ENCODE peak calls at places on chromosomes 7 and 10, in five cellular contexts. One of them, this sample, is unnamed.

GRCh38 chr7:92782855-92783254 is 53.5 kb downstream of the CDK6 start:
- DNase-seq in IMR-90: no peak
- DNase-seq in heart right ventricle: no peak
- DNase-seq in A549: no peak
- DNase-seq in adrenal gland: no peak
- DNase-seq in this sample: no peak

GRCh38 chr7:112286294-112287086 is 80.0 kb downstream of the ZNF277 start:
- DNase-seq in IMR-90: no peak
- DNase-seq in heart right ventricle: no peak
- DNase-seq in A549: no peak
- DNase-seq in adrenal gland: no peak
- DNase-seq in this sample: no peak

GRCh38 chr10:133364645-133365431 is 7.0 kb upstream of the FUOM start:
- DNase-seq in IMR-90: no peak
- DNase-seq in heart right ventricle: no peak
- DNase-seq in A549: no peak
- DNase-seq in adrenal gland: no peak
- DNase-seq in this sample: peak; percentile 59

GRCh38 chr10:119693262-119693957 is 32.4 kb upstream of the INPP5F start:
- DNase-seq in IMR-90: no peak
- DNase-seq in heart right ventricle: no peak
- DNase-seq in A549: no peak
- DNase-seq in adrenal gland: no peak
- DNase-seq in this sample: no peak

GRCh38 chr7:75723444-75723843 is 15.3 kb downstream of the HIP1 start:
- DNase-seq in IMR-90: no peak
- DNase-seq in heart right ventricle: no peak
- DNase-seq in A549: no peak
- DNase-seq in adrenal gland: no peak
- DNase-seq in this sample: no peak

GRCh38 chr7:21064698-21065648 is 278.3 kb upstream of the SP8 start:
- DNase-seq in IMR-90: no peak
- DNase-seq in heart right ventricle: no peak
- DNase-seq in A549: peak; percentile 28
- DNase-seq in adrenal gland: no peak
- DNase-seq in this sample: no peak

GRCh38 chr7:69182596-69183467 is 415.4 kb upstream of the AUTS2 start:
- DNase-seq in IMR-90: no peak
- DNase-seq in heart right ventricle: no peak
- DNase-seq in A549: no peak
- DNase-seq in adrenal gland: no peak
- DNase-seq in this sample: no peak

GRCh38 chr10:91410638-91411367 is 659 bp downstream of the HECTD2 start:
- DNase-seq in IMR-90: peak; percentile 63
- DNase-seq in heart right ventricle: peak; percentile 20
- DNase-seq in A549: no peak
- DNase-seq in adrenal gland: peak; percentile 65
- DNase-seq in this sample: no peak

GRCh38 chr10:106897631-106898161 is 266.8 kb downstream of the SORCS1 start:
- DNase-seq in IMR-90: no peak
- DNase-seq in heart right ventricle: no peak
- DNase-seq in A549: no peak
- DNase-seq in adrenal gland: no peak
- DNase-seq in this sample: peak; percentile 26

GRCh38 chr7:134480730-134481129 is 21.8 kb upstream of the AKR1B1 start:
- DNase-seq in IMR-90: peak; percentile 35
- DNase-seq in heart right ventricle: no peak
- DNase-seq in A549: peak; percentile 59
- DNase-seq in adrenal gland: peak; percentile 85
- DNase-seq in this sample: no peak

GRCh38 chr10:20743935-20744334 is 153.2 kb downstream of the NEBL start:
- DNase-seq in IMR-90: no peak
- DNase-seq in heart right ventricle: no peak
- DNase-seq in A549: no peak
- DNase-seq in adrenal gland: no peak
- DNase-seq in this sample: no peak

GRCh38 chr7:600935-601334 is 81.3 kb upstream of the PDGFA start:
- DNase-seq in IMR-90: no peak
- DNase-seq in heart right ventricle: no peak
- DNase-seq in A549: no peak
- DNase-seq in adrenal gland: no peak
- DNase-seq in this sample: no peak

GRCh38 chr10:124696446-124697392 is 47.5 kb downstream of the FAM53B start:
- DNase-seq in IMR-90: no peak
- DNase-seq in heart right ventricle: no peak
- DNase-seq in A549: no peak
- DNase-seq in adrenal gland: no peak
- DNase-seq in this sample: no peak

GRCh38 chr10:46231087-46231486 is 55.7 kb upstream of the ANTXRL start:
- DNase-seq in IMR-90: no peak
- DNase-seq in heart right ventricle: peak; percentile 0
- DNase-seq in A549: no peak
- DNase-seq in adrenal gland: peak; percentile 9
- DNase-seq in this sample: peak; percentile 20

GRCh38 chr10:89274928-89275327 is 23.4 kb upstream of the LIPA start:
- DNase-seq in IMR-90: no peak
- DNase-seq in heart right ventricle: no peak
- DNase-seq in A549: no peak
- DNase-seq in adrenal gland: no peak
- DNase-seq in this sample: no peak

GRCh38 chr7:53094191-53094590 is 58.8 kb downstream of the POM121L12 start:
- DNase-seq in IMR-90: no peak
- DNase-seq in heart right ventricle: no peak
- DNase-seq in A549: no peak
- DNase-seq in adrenal gland: no peak
- DNase-seq in this sample: no peak

GRCh38 chr10:3902809-3903410 is 117.9 kb upstream of the KLF6 start:
- DNase-seq in IMR-90: peak; percentile 61
- DNase-seq in heart right ventricle: no peak
- DNase-seq in A549: no peak
- DNase-seq in adrenal gland: no peak
- DNase-seq in this sample: no peak

GRCh38 chr7:69617364-69617763 is 19.1 kb downstream of the AUTS2 start:
- DNase-seq in IMR-90: no peak
- DNase-seq in heart right ventricle: no peak
- DNase-seq in A549: no peak
- DNase-seq in adrenal gland: no peak
- DNase-seq in this sample: no peak

GRCh38 chr10:104441601-104442000 is 88.0 kb downstream of the CFAP58 start:
- DNase-seq in IMR-90: peak; percentile 93
- DNase-seq in heart right ventricle: no peak
- DNase-seq in A549: peak; percentile 8
- DNase-seq in adrenal gland: no peak
- DNase-seq in this sample: no peak

GRCh38 chr7:43220250-43220649 is 107.8 kb downstream of the HECW1 start:
- DNase-seq in IMR-90: peak; percentile 95
- DNase-seq in heart right ventricle: no peak
- DNase-seq in A549: no peak
- DNase-seq in adrenal gland: no peak
- DNase-seq in this sample: no peak

GRCh38 chr7:99392659-99393362 is 15.6 kb downstream of the PDAP1 start:
- DNase-seq in IMR-90: no peak
- DNase-seq in heart right ventricle: peak; percentile 80
- DNase-seq in A549: no peak
- DNase-seq in adrenal gland: peak; percentile 94
- DNase-seq in this sample: peak; percentile 81

GRCh38 chr7:92246363-92247101 is 758 bp downstream of the ANKIB1 start:
- DNase-seq in IMR-90: peak; percentile 18
- DNase-seq in heart right ventricle: no peak
- DNase-seq in A549: peak; percentile 14
- DNase-seq in adrenal gland: peak; percentile 62
- DNase-seq in this sample: no peak

GRCh38 chr10:1550616-1551015 is 186.7 kb downstream of the ADARB2 start:
- DNase-seq in IMR-90: no peak
- DNase-seq in heart right ventricle: no peak
- DNase-seq in A549: no peak
- DNase-seq in adrenal gland: no peak
- DNase-seq in this sample: no peak

GRCh38 chr10:44799971-44800370 is 111.2 kb upstream of the TMEM72 start:
- DNase-seq in IMR-90: no peak
- DNase-seq in heart right ventricle: no peak
- DNase-seq in A549: no peak
- DNase-seq in adrenal gland: no peak
- DNase-seq in this sample: no peak

GRCh38 chr7:117208257-117208656 is 114.6 kb downstream of the WNT2 start:
- DNase-seq in IMR-90: no peak
- DNase-seq in heart right ventricle: no peak
- DNase-seq in A549: no peak
- DNase-seq in adrenal gland: no peak
- DNase-seq in this sample: no peak

GRCh38 chr7:77657427-77658331 is 38.6 kb upstream of the RSBN1L start:
- DNase-seq in IMR-90: peak; percentile 43
- DNase-seq in heart right ventricle: no peak
- DNase-seq in A549: peak; percentile 46
- DNase-seq in adrenal gland: peak; percentile 27
- DNase-seq in this sample: no peak

GRCh38 chr10:79158402-79159097 is 89.8 kb downstream of the ZMIZ1 start:
- DNase-seq in IMR-90: no peak
- DNase-seq in heart right ventricle: no peak
- DNase-seq in A549: no peak
- DNase-seq in adrenal gland: no peak
- DNase-seq in this sample: no peak
- H3K27ac ChIP-seq in IMR-90: peak overlapping the region; percentile 93
- H3K27ac ChIP-seq in heart right ventricle: peak overlapping the region; percentile 92
- H3K27ac ChIP-seq in A549: peak overlapping the region; percentile 99
- H3K27ac ChIP-seq in adrenal gland: no peak overlapping the region
- H3K27ac ChIP-seq in this sample: peak overlapping the region; percentile 46

GRCh38 chr10:74227697-74228424 is 76.8 kb downstream of the ADK start:
- DNase-seq in IMR-90: peak; percentile 62
- DNase-seq in heart right ventricle: no peak
- DNase-seq in A549: peak; percentile 28
- DNase-seq in adrenal gland: no peak
- DNase-seq in this sample: no peak

DNA sequence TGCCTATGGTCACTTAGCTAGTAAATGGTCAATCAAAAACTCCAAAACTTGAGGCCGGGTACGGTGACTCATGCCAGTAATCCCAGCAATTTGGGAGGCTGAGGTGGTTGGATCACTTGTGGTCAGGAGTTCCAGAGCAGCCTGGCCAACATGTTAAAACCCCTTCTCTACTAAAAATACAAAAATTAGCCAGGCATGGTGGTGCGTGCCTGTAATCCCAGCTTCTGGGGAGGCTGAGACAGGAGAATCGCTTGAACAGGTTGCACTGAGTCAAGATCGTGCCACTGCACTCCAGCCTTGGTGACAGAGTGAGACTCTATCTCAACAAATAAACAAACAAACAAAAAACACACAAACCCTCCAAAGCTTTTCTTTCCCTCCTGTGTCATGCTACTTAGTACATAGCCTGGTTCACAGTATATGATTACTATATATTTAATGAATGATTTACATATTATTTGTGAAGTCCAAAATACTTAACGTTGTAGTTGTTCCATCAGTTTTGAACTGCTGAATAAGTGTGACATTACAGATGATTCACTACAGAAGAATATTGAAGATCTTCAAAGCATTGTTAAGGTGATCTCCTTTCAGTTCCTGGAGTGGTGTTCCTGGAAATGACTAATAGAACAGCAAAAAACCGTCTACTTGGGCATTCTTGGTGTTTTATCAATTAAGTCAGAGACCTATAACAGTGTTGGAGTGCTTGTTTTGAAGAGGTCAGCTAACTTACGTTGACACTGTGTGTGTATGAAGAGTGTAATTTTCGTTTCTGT is 72.9 kb downstream of the ADK start:
- DNase-seq in IMR-90: peak; percentile 58
- DNase-seq in heart right ventricle: no peak
- DNase-seq in A549: peak; percentile 68
- DNase-seq in adrenal gland: no peak
- DNase-seq in this sample: no peak
- H3K4me3 ChIP-seq in IMR-90: no peak overlapping the region
- H3K4me3 ChIP-seq in heart right ventricle: no peak overlapping the region
- H3K4me3 ChIP-seq in A549: peak overlapping the region; percentile 15
- H3K4me3 ChIP-seq in adrenal gland: no peak overlapping the region
- H3K4me3 ChIP-seq in this sample: no peak overlapping the region

GRCh38 chr7:87021285-87021684 is 38.2 kb downstream of the ELAPOR2 start:
- DNase-seq in IMR-90: no peak
- DNase-seq in heart right ventricle: no peak
- DNase-seq in A549: no peak
- DNase-seq in adrenal gland: no peak
- DNase-seq in this sample: no peak
- H3K27ac ChIP-seq in IMR-90: no peak overlapping the region
- H3K27ac ChIP-seq in heart right ventricle: no peak overlapping the region
- H3K27ac ChIP-seq in A549: no peak overlapping the region
- H3K27ac ChIP-seq in adrenal gland: no peak overlapping the region
- H3K27ac ChIP-seq in this sample: no peak overlapping the region

DNA sequence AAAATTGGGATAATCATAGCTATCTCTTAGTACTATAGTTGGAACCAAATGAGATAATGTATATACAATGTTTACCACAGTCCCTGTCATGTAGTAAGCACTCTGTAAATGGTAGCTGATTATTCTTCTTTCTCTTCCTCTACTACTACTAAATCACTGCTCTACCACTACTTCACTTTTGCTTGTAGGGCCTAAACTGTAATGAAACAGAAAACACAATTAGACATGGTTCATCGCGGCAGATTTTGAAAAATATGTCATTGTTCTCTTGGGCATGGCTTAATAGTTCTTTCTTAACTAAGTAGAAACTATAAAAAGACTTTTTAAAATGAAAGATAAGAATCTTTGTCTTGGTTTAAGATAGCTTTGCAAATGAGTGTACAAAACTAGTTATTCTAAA is 34.9 kb downstream of the R3HCC1L start:
- DNase-seq in IMR-90: no peak
- DNase-seq in heart right ventricle: no peak
- DNase-seq in A549: no peak
- DNase-seq in adrenal gland: no peak
- DNase-seq in this sample: no peak
- H3K4me3 ChIP-seq in IMR-90: no peak overlapping the region
- H3K4me3 ChIP-seq in heart right ventricle: no peak overlapping the region
- H3K4me3 ChIP-seq in A549: no peak overlapping the region
- H3K4me3 ChIP-seq in adrenal gland: no peak overlapping the region
- H3K4me3 ChIP-seq in this sample: no peak overlapping the region

DNA sequence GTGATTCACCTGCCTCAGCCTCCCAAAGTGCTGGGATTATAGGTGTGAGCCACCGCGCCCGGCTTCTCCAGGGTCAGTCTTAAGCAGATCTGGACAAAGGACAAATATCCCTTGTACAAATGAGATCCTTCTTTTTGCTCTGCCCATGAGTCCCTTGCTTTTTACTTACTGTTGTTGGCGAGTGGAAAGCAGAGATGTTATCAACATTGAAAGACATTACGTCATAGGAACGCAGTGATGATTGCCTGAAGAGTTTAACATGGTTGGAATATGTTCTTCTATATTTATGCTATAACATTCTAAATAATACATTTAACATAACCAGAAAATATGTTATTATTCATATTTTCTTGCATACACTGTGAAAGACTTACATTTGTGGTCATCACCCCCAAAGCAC is 644.3 kb upstream of the LRRN3 start:
- DNase-seq in IMR-90: no peak
- DNase-seq in heart right ventricle: no peak
- DNase-seq in A549: no peak
- DNase-seq in adrenal gland: no peak
- DNase-seq in this sample: no peak
- H3K27ac ChIP-seq in IMR-90: no peak overlapping the region
- H3K27ac ChIP-seq in heart right ventricle: no peak overlapping the region
- H3K27ac ChIP-seq in A549: no peak overlapping the region
- H3K27ac ChIP-seq in adrenal gland: no peak overlapping the region
- H3K27ac ChIP-seq in this sample: no peak overlapping the region

This sample was measured in stomach.